ENCODE peak calls at places on chromosomes 1 and 21, in seven cellular contexts. U is cardiac muscle cell, J is heart left ventricle, L is SK-N-SH, R is GM12865, Z is brain microvascular endothelial cell, P is AG04449. O is an unnamed sample.

GRCh38 chr1:228646717-228647522 is 88.4 kb upstream of the RHOU start:
- DNase-seq in U (peak), J (peak), L (peak), R (peak), Z (peak), P (no peak), O (no peak)

GRCh38 chr1:19448491-19449439 is 36.6 kb downstream of the CAPZB start:
- DNase-seq in U (peak), J (peak), L (peak), R (peak), Z (no peak), P (peak), O (no peak)

GRCh38 chr21:23452384-23453083 is 2154.7 kb downstream of the MRPL39 start:
- DNase-seq in U (peak), J (no peak), L (no peak), R (peak), Z (no peak), P (no peak), O (peak)

GRCh38 chr1:222096883-222097282 is 355.0 kb upstream of the DUSP10 start:
- DNase-seq in U (no peak), J (no peak), L (no peak), R (no peak), Z (no peak), P (no peak), O (no peak)

GRCh38 chr1:163535807-163536206 is 214.1 kb downstream of the NUF2 start:
- DNase-seq in U (peak), J (no peak), L (peak), R (peak), Z (peak), P (no peak), O (no peak)

GRCh38 chr1:228850141-228851100 is 115.1 kb downstream of the RHOU start:
- DNase-seq in U (no peak), J (no peak), L (no peak), R (no peak), Z (no peak), P (no peak), O (no peak)

GRCh38 chr1:9058465-9058864 is 11.0 kb downstream of the SLC2A5 start:
- DNase-seq in U (no peak), J (no peak), L (no peak), R (no peak), Z (no peak), P (no peak), O (no peak)

GRCh38 chr1:106268070-106268469 is 788.4 kb upstream of the PRMT6 start:
- DNase-seq in U (peak), J (no peak), L (no peak), R (no peak), Z (peak), P (no peak), O (no peak)

GRCh38 chr1:236568285-236568894 is 35.9 kb downstream of the HEATR1 start:
- DNase-seq in U (no peak), J (no peak), L (no peak), R (no peak), Z (no peak), P (no peak), O (no peak)

GRCh38 chr1:39333296-39333695 is 128.8 kb downstream of the MACF1 start:
- DNase-seq in U (no peak), J (peak), L (no peak), R (no peak), Z (no peak), P (no peak), O (no peak)

GRCh38 chr1:45033356-45033755 is 21.3 kb downstream of the UROD start:
- DNase-seq in U (no peak), J (no peak), L (no peak), R (peak), Z (no peak), P (no peak), O (no peak)

GRCh38 chr21:29018540-29018939 is 609 bp downstream of the RWDD2B start:
- DNase-seq in U (no peak), J (no peak), L (peak), R (no peak), Z (no peak), P (no peak), O (no peak)

GRCh38 chr1:84254703-84255238 is 46.7 kb upstream of the SAMD13 start:
- DNase-seq in U (no peak), J (no peak), L (no peak), R (no peak), Z (no peak), P (no peak), O (no peak)

GRCh38 chr1:236748471-236748870 is 46.6 kb upstream of the MTR start:
- DNase-seq in U (no peak), J (no peak), L (no peak), R (no peak), Z (no peak), P (no peak), O (no peak)

GRCh38 chr1:237244778-237245177 is 202.8 kb downstream of the RYR2 start:
- DNase-seq in U (no peak), J (no peak), L (no peak), R (no peak), Z (no peak), P (no peak), O (no peak)

GRCh38 chr1:241776911-241777310 is 71.1 kb upstream of the EXO1 start:
- DNase-seq in U (no peak), J (no peak), L (no peak), R (no peak), Z (no peak), P (no peak), O (no peak)

GRCh38 chr1:50358962-50359361 is 64.3 kb downstream of the DMRTA2 start:
- DNase-seq in U (no peak), J (no peak), L (no peak), R (no peak), Z (no peak), P (no peak), O (no peak)

GRCh38 chr1:160795951-160796383 is at the start of gene LY9:
- DNase-seq in U (no peak), J (no peak), L (no peak), R (peak), Z (no peak), P (no peak), O (no peak)

GRCh38 chr1:9842781-9843575 is 19.2 kb upstream of the CLSTN1 start:
- DNase-seq in U (no peak), J (no peak), L (peak), R (no peak), Z (no peak), P (no peak), O (no peak)

GRCh38 chr1:16093611-16094010 is 20.2 kb upstream of the FAM131C start:
- DNase-seq in U (no peak), J (no peak), L (peak), R (no peak), Z (no peak), P (no peak), O (no peak)

GRCh38 chr1:208526726-208527125 is 282.5 kb upstream of the PLXNA2 start:
- DNase-seq in U (no peak), J (no peak), L (no peak), R (no peak), Z (no peak), P (no peak), O (no peak)

GRCh38 chr1:65147424-65148177 is 402 bp upstream of the AK4 start:
- DNase-seq in U (peak), J (peak), L (peak), R (peak), Z (no peak), P (no peak), O (peak)

GRCh38 chr1:13666317-13666716 is 33.7 kb upstream of the PRDM2 start:
- DNase-seq in U (no peak), J (no peak), L (no peak), R (peak), Z (no peak), P (no peak), O (no peak)

GRCh38 chr1:167093863-167094516 is at the start of gene STYXL2:
- DNase-seq in U (peak), J (peak), L (no peak), R (no peak), Z (no peak), P (no peak), O (no peak)

GRCh38 chr1:40769815-40770214 is 13.8 kb upstream of the KCNQ4 start:
- DNase-seq in U (no peak), J (no peak), L (no peak), R (no peak), Z (no peak), P (no peak), O (no peak)
- TF ChIP-seq CTCF in U (peak), J (no peak), L (peak), R (peak), Z (peak), P (peak), O (no peak)

GRCh38 chr1:114558548-114558947 is 22.9 kb downstream of the BCAS2 start:
- DNase-seq in U (peak), J (no peak), L (peak), R (peak), Z (no peak), P (no peak), O (no peak)
- TF ChIP-seq CTCF in U (peak), J (peak), L (peak), R (peak), Z (no peak), P (no peak), O (peak)

GRCh38 chr1:6140413-6140812 is 39.7 kb downstream of the CHD5 start:
- DNase-seq in U (no peak), J (no peak), L (no peak), R (no peak), Z (no peak), P (no peak), O (no peak)

GRCh38 chr1:6136516-6137220 is 43.5 kb downstream of the CHD5 start:
- DNase-seq in U (no peak), J (no peak), L (no peak), R (no peak), Z (no peak), P (no peak), O (no peak)

GRCh38 chr1:6134741-6135510 is 45.2 kb downstream of the CHD5 start:
- DNase-seq in U (no peak), J (no peak), L (no peak), R (no peak), Z (no peak), P (no peak), O (no peak)

GRCh38 chr1:6134206-6134605 is 45.9 kb downstream of the CHD5 start:
- DNase-seq in U (no peak), J (no peak), L (no peak), R (no peak), Z (no peak), P (no peak), O (no peak)

GRCh38 chr1:6137758-6138157 is 42.4 kb downstream of the CHD5 start:
- DNase-seq in U (no peak), J (no peak), L (no peak), R (no peak), Z (no peak), P (no peak), O (no peak)
- TF ChIP-seq CTCF in U (no peak), J (no peak), L (no peak), R (no peak), Z (peak), P (no peak), O (no peak)

GRCh38 chr1:113390871-113391642 is 742 bp downstream of the MAGI3 start:
- DNase-seq in U (peak), J (peak), L (peak), R (peak), Z (no peak), P (no peak), O (peak)
- TF ChIP-seq CTCF in U (no peak), J (no peak), L (no peak), R (no peak), Z (peak), P (no peak), O (no peak)